ENCODE peak calls at places on chromosomes 3 and 15, in six cellular contexts. P is OCI-M1, C is iPS-NIHi11, Q is ecto neural progenitor cell, J is T-cell, S is ovary. R is an unnamed sample.

GRCh38 chr3:14152233-14152962 is 26.0 kb downstream of the XPC start:
- DNase-seq in Q (no peak), P (peak), C (no peak), S (no peak), J (no peak), R (no peak)

GRCh38 chr3:194691481-194692281 is 6.0 kb downstream of the FAM43A start:
- DNase-seq in S (no peak), Q (no peak), J (no peak), P (no peak), C (no peak), R (no peak)

GRCh38 chr3:189204467-189204866 is 32.7 kb downstream of the TPRG1 start:
- DNase-seq in P (no peak), Q (no peak), J (no peak), S (no peak), C (no peak), R (no peak)

GRCh38 chr3:156764761-156765160 is 61.4 kb upstream of the LEKR1 start:
- DNase-seq in J (no peak), S (no peak), P (no peak), Q (no peak), C (no peak), R (no peak)

GRCh38 chr3:150248116-150248864 is 159.8 kb upstream of the TSC22D2 start:
- DNase-seq in Q (no peak), S (no peak), P (no peak), C (no peak), J (no peak), R (no peak)

GRCh38 chr3:5267889-5268288 is 80.4 kb downstream of the EDEM1 start:
- DNase-seq in C (no peak), S (no peak), P (no peak), J (no peak), Q (no peak), R (no peak)

GRCh38 chr3:37942646-37943045 is 47.9 kb upstream of the VILL start:
- DNase-seq in P (no peak), Q (no peak), C (no peak), J (no peak), S (no peak), R (no peak)

GRCh38 chr3:108564564-108564963 is 24.7 kb downstream of the CIP2A start:
- DNase-seq in Q (no peak), S (no peak), J (no peak), C (no peak), P (peak), R (no peak)

GRCh38 chr3:30643763-30644462 is 37.5 kb downstream of the TGFBR2 start:
- DNase-seq in C (no peak), S (no peak), P (no peak), Q (no peak), J (peak), R (no peak)

GRCh38 chr3:31008986-31009385 is 114.5 kb upstream of the GADL1 start:
- DNase-seq in P (peak), C (no peak), Q (no peak), J (no peak), S (no peak), R (no peak)

GRCh38 chr15:70355275-70355795 is 257.6 kb upstream of the TLE3 start:
- DNase-seq in Q (peak), C (peak), J (no peak), S (no peak), P (peak), R (no peak)

GRCh38 chr3:76497636-76498035 is 542.3 kb upstream of the ROBO2 start:
- DNase-seq in S (no peak), J (no peak), P (no peak), Q (no peak), C (peak), R (no peak)

GRCh38 chr3:178393833-178394232 is 142.4 kb upstream of the KCNMB2 start:
- DNase-seq in S (no peak), P (no peak), J (no peak), Q (no peak), C (no peak), R (no peak)

GRCh38 chr15:59657635-59658125 is 365 bp upstream of the GTF2A2 start:
- DNase-seq in J (no peak), Q (no peak), C (no peak), P (no peak), S (no peak), R (peak)

GRCh38 chr3:43995929-43996378 is 245.7 kb upstream of the TOPAZ1 start:
- DNase-seq in J (no peak), C (no peak), P (no peak), Q (no peak), S (no peak), R (no peak)

GRCh38 chr3:160196511-160197104 is 28.6 kb upstream of the C3orf80 start:
- DNase-seq in P (no peak), J (no peak), S (no peak), C (no peak), Q (no peak), R (peak)

GRCh38 chr3:99474776-99475175 is 163.6 kb upstream of the COL8A1 start:
- DNase-seq in Q (no peak), C (no peak), P (no peak), S (no peak), J (no peak), R (no peak)

GRCh38 chr3:195403244-195403643 is 39.6 kb downstream of the ACAP2 start:
- DNase-seq in Q (no peak), J (no peak), S (no peak), P (no peak), C (no peak), R (no peak)

GRCh38 chr3:100603449-100603848 is 6.0 kb upstream of the ADGRG7 start:
- DNase-seq in P (peak), J (no peak), S (no peak), C (peak), Q (no peak), R (no peak)

GRCh38 chr15:61228025-61228901 is 839 bp downstream of the RORA start:
- DNase-seq in C (peak), Q (peak), P (no peak), S (peak), J (no peak), R (peak)

GRCh38 chr15:36251450-36251849 is 328.0 kb upstream of the CDIN1 start:
- DNase-seq in Q (no peak), S (no peak), P (no peak), J (no peak), C (peak), R (no peak)

GRCh38 chr3:71530903-71531535 is 52.5 kb downstream of the FOXP1 start:
- DNase-seq in C (peak), J (no peak), Q (no peak), S (no peak), P (no peak), R (no peak)

GRCh38 chr15:48112242-48112641 is 8.5 kb upstream of the SLC24A5 start:
- DNase-seq in J (no peak), S (no peak), Q (peak), P (no peak), C (peak), R (no peak)

GRCh38 chr3:129429080-129429451 is 630 bp upstream of the EFCAB12 start:
- DNase-seq in C (no peak), P (no peak), J (no peak), S (no peak), Q (no peak), R (no peak)

GRCh38 chr15:69478259-69478687 is 25.7 kb downstream of the RPLP1 start:
- DNase-seq in C (peak), J (peak), S (peak), Q (peak), P (peak), R (peak)

R was measured in left ventricle myocardium superior.